ENCODE peak calls at places on chromosomes 2 and 18, in five cellular contexts. One of them, this sample, is unnamed.

GRCh38 chr2:241255542-241256167 is 59.8 kb downstream of the HDLBP start:
- DNase-seq in upper lobe of left lung: no peak
- DNase-seq in GM12865: no peak
- DNase-seq in CD8-positive, alpha-beta T cell: no peak
- DNase-seq in tibial nerve: no peak
- DNase-seq in this sample: no peak

GRCh38 chr18:48345596-48345995 is 63.6 kb downstream of the ZBTB7C start:
- DNase-seq in upper lobe of left lung: no peak
- DNase-seq in GM12865: no peak
- DNase-seq in CD8-positive, alpha-beta T cell: no peak
- DNase-seq in tibial nerve: no peak
- DNase-seq in this sample: no peak

GRCh38 chr2:109663721-109664120 is 49.6 kb downstream of the SOWAHC start:
- DNase-seq in upper lobe of left lung: no peak
- DNase-seq in GM12865: no peak
- DNase-seq in CD8-positive, alpha-beta T cell: no peak
- DNase-seq in tibial nerve: peak
- DNase-seq in this sample: peak

GRCh38 chr2:216792222-216793001 is 67.5 kb downstream of the TNP1 start:
- DNase-seq in upper lobe of left lung: no peak
- DNase-seq in GM12865: no peak
- DNase-seq in CD8-positive, alpha-beta T cell: no peak
- DNase-seq in tibial nerve: peak
- DNase-seq in this sample: no peak

GRCh38 chr18:70322385-70322784 is 33.5 kb downstream of the SOCS6 start:
- DNase-seq in upper lobe of left lung: no peak
- DNase-seq in GM12865: no peak
- DNase-seq in CD8-positive, alpha-beta T cell: no peak
- DNase-seq in tibial nerve: no peak
- DNase-seq in this sample: no peak

GRCh38 chr18:32688821-32689220 is 84.0 kb downstream of the KLHL14 start:
- DNase-seq in upper lobe of left lung: no peak
- DNase-seq in GM12865: no peak
- DNase-seq in CD8-positive, alpha-beta T cell: no peak
- DNase-seq in tibial nerve: no peak
- DNase-seq in this sample: no peak

GRCh38 chr2:135904590-135904989 is 28.3 kb upstream of the MCM6 start:
- DNase-seq in upper lobe of left lung: no peak
- DNase-seq in GM12865: no peak
- DNase-seq in CD8-positive, alpha-beta T cell: no peak
- DNase-seq in tibial nerve: no peak
- DNase-seq in this sample: no peak

GRCh38 chr2:86211033-86211795 is 12.0 kb downstream of the MRPL35 start:
- DNase-seq in upper lobe of left lung: peak
- DNase-seq in GM12865: no peak
- DNase-seq in CD8-positive, alpha-beta T cell: no peak
- DNase-seq in tibial nerve: no peak
- DNase-seq in this sample: no peak

GRCh38 chr18:36141576-36141975 is 11.9 kb downstream of the ELP2 start:
- DNase-seq in upper lobe of left lung: no peak
- DNase-seq in GM12865: no peak
- DNase-seq in CD8-positive, alpha-beta T cell: no peak
- DNase-seq in tibial nerve: no peak
- DNase-seq in this sample: no peak

GRCh38 chr18:677951-678363 is 20.5 kb downstream of the TYMS start:
- DNase-seq in upper lobe of left lung: no peak
- DNase-seq in GM12865: no peak
- DNase-seq in CD8-positive, alpha-beta T cell: no peak
- DNase-seq in tibial nerve: no peak
- DNase-seq in this sample: no peak

GRCh38 chr2:134250840-134251461 is 2.9 kb upstream of the MGAT5 start:
- DNase-seq in upper lobe of left lung: no peak
- DNase-seq in GM12865: peak
- DNase-seq in CD8-positive, alpha-beta T cell: no peak
- DNase-seq in tibial nerve: no peak
- DNase-seq in this sample: no peak

GRCh38 chr2:232549655-232550350 is 554 bp downstream of the TIGD1 start:
- DNase-seq in upper lobe of left lung: no peak
- DNase-seq in GM12865: no peak
- DNase-seq in CD8-positive, alpha-beta T cell: no peak
- DNase-seq in tibial nerve: no peak
- DNase-seq in this sample: no peak

GRCh38 chr2:232013701-232014353 is 52.3 kb downstream of the DIS3L2 start:
- DNase-seq in upper lobe of left lung: no peak
- DNase-seq in GM12865: peak
- DNase-seq in CD8-positive, alpha-beta T cell: no peak
- DNase-seq in tibial nerve: no peak
- DNase-seq in this sample: no peak

GRCh38 chr2:21657475-21657874 is 533.7 kb downstream of the TDRD15 start:
- DNase-seq in upper lobe of left lung: no peak
- DNase-seq in GM12865: no peak
- DNase-seq in CD8-positive, alpha-beta T cell: no peak
- DNase-seq in tibial nerve: no peak
- DNase-seq in this sample: no peak

GRCh38 chr2:156215656-156216055 is 116.9 kb downstream of the NR4A2 start:
- DNase-seq in upper lobe of left lung: no peak
- DNase-seq in GM12865: no peak
- DNase-seq in CD8-positive, alpha-beta T cell: no peak
- DNase-seq in tibial nerve: no peak
- DNase-seq in this sample: no peak

GRCh38 chr2:160715428-160715827 is 221.8 kb upstream of the RBMS1 start:
- DNase-seq in upper lobe of left lung: no peak
- DNase-seq in GM12865: no peak
- DNase-seq in CD8-positive, alpha-beta T cell: no peak
- DNase-seq in tibial nerve: no peak
- DNase-seq in this sample: no peak

GRCh38 chr18:50310080-50310479 is 22.6 kb upstream of the CXXC1 start:
- DNase-seq in upper lobe of left lung: no peak
- DNase-seq in GM12865: no peak
- DNase-seq in CD8-positive, alpha-beta T cell: no peak
- DNase-seq in tibial nerve: no peak
- DNase-seq in this sample: no peak

GRCh38 chr18:51039138-51040112 is 9.4 kb downstream of the SMAD4 start:
- DNase-seq in upper lobe of left lung: no peak
- DNase-seq in GM12865: peak
- DNase-seq in CD8-positive, alpha-beta T cell: no peak
- DNase-seq in tibial nerve: no peak
- DNase-seq in this sample: no peak

GRCh38 chr2:43950383-43951008 is 45.3 kb downstream of the LRPPRC start:
- DNase-seq in upper lobe of left lung: no peak
- DNase-seq in GM12865: peak
- DNase-seq in CD8-positive, alpha-beta T cell: peak
- DNase-seq in tibial nerve: no peak
- DNase-seq in this sample: no peak

DNA sequence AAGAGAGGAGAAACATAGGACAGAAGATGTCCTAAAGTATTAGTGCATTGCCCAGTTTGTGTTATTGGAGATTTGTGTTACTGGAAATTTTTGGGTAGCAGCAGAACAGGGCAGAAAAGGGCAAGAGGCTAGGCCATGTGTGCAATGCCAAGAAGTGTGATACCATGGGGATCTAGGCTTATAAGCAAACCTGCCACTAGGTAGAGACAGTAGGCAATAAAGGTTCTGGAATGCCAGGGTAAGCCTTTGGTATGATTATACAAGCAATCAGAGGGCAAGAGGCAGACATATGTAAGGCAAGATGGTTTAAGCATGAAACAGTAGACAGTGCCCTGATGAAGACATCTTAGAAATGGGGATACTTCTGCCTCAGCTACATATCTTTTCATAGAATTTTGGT is 12.3 kb upstream of the CERS6 start:
- DNase-seq in upper lobe of left lung: no peak
- DNase-seq in GM12865: no peak
- DNase-seq in CD8-positive, alpha-beta T cell: no peak
- DNase-seq in tibial nerve: no peak
- DNase-seq in this sample: no peak
- TF ChIP-seq CTCF in upper lobe of left lung: no peak
- TF ChIP-seq CTCF in GM12865: no peak
- TF ChIP-seq CTCF in CD8-positive, alpha-beta T cell: no peak
- TF ChIP-seq CTCF in tibial nerve: no peak
- TF ChIP-seq CTCF in this sample: no peak

DNA sequence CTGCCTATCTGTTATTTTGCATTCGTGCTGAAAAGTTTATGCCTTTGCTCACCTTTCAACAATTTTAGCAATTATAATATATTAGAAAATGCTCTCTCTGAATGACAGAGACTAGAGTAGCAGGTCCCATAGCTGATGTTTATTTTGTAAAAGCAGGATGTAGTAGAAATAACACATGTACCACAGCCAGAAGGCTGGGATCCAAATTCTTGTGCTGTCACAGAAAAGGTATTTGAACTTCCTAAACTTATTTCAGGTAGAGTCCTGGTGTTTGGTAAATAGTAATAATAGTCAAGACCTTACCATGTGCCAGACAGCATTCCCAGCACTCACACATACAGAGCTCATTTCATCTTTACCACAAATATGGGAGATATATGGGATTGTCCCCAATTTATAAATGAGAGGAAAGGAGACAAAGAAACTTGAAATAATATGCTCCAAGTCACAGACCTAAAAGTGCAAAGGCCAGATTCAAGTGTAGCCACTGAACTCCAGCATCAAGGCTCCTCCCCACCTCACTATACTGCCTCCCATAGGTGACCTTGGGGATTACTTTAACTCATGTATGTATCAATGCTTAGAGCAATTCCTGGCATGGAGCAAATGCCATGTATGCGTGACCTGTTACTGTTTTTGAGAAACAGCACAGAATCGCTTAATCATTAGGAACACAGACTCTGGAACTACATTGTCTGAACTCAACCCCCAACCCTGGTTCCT is 284.7 kb upstream of the RAB12 start:
- DNase-seq in upper lobe of left lung: no peak
- DNase-seq in GM12865: no peak
- DNase-seq in CD8-positive, alpha-beta T cell: no peak
- DNase-seq in tibial nerve: no peak
- DNase-seq in this sample: no peak
- TF ChIP-seq CTCF in upper lobe of left lung: no peak
- TF ChIP-seq CTCF in GM12865: no peak
- TF ChIP-seq CTCF in CD8-positive, alpha-beta T cell: no peak
- TF ChIP-seq CTCF in tibial nerve: no peak
- TF ChIP-seq CTCF in this sample: no peak

GRCh38 chr2:129936334-129936934 is 43.0 kb upstream of the RAB6C start:
- DNase-seq in upper lobe of left lung: no peak
- DNase-seq in GM12865: peak
- DNase-seq in CD8-positive, alpha-beta T cell: peak
- DNase-seq in tibial nerve: peak
- DNase-seq in this sample: no peak
- TF ChIP-seq CTCF in upper lobe of left lung: peak
- TF ChIP-seq CTCF in GM12865: peak
- TF ChIP-seq CTCF in CD8-positive, alpha-beta T cell: no peak
- TF ChIP-seq CTCF in tibial nerve: no peak
- TF ChIP-seq CTCF in this sample: no peak

DNA sequence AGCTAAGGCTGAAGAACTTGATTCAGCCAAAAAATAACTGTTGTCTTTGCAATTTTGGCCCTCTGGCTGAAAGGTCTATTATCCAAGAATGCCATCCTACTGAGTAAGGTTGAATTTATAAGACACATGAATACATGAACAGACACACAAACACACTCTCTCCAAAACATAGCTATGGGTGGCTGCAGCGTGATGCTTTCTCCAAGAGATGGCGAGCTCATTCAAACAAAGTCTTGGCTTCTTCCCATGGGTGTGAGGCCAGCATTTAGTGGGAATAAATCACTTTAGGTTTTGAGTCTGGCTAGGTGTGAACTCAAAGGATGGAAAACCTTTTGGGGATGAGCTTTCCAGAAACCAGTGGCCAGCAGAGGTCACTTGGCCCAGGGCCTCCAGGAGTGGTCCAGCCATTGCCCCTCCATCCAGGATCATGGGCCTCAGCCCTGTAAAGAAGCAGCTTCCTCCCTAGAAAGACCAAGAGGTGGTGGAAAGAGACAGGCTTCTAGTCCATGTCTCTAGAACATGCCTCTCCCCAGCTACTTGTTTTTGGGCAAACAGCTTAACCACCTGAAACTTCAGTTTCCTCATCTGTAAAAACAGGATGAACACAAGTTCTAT is 11.0 kb upstream of the OSR1 start:
- DNase-seq in upper lobe of left lung: no peak
- DNase-seq in GM12865: no peak
- DNase-seq in CD8-positive, alpha-beta T cell: no peak
- DNase-seq in tibial nerve: no peak
- DNase-seq in this sample: no peak
- TF ChIP-seq CTCF in upper lobe of left lung: no peak
- TF ChIP-seq CTCF in GM12865: no peak
- TF ChIP-seq CTCF in CD8-positive, alpha-beta T cell: no peak
- TF ChIP-seq CTCF in tibial nerve: no peak
- TF ChIP-seq CTCF in this sample: no peak

GRCh38 chr2:174607584-174607983 is 10.0 kb upstream of the WIPF1 start:
- DNase-seq in upper lobe of left lung: no peak
- DNase-seq in GM12865: no peak
- DNase-seq in CD8-positive, alpha-beta T cell: no peak
- DNase-seq in tibial nerve: no peak
- DNase-seq in this sample: no peak

GRCh38 chr2:174606336-174606735 is 8.7 kb upstream of the WIPF1 start:
- DNase-seq in upper lobe of left lung: no peak
- DNase-seq in GM12865: peak
- DNase-seq in CD8-positive, alpha-beta T cell: peak
- DNase-seq in tibial nerve: peak
- DNase-seq in this sample: no peak

GRCh38 chr2:174603280-174603679 is 5.7 kb upstream of the WIPF1 start:
- DNase-seq in upper lobe of left lung: peak
- DNase-seq in GM12865: peak
- DNase-seq in CD8-positive, alpha-beta T cell: peak
- DNase-seq in tibial nerve: peak
- DNase-seq in this sample: no peak

GRCh38 chr2:174607989-174608865 is 10.6 kb upstream of the WIPF1 start:
- DNase-seq in upper lobe of left lung: no peak
- DNase-seq in GM12865: peak
- DNase-seq in CD8-positive, alpha-beta T cell: no peak
- DNase-seq in tibial nerve: no peak
- DNase-seq in this sample: no peak

GRCh38 chr2:174605687-174606086 is 8.1 kb upstream of the WIPF1 start:
- DNase-seq in upper lobe of left lung: no peak
- DNase-seq in GM12865: peak
- DNase-seq in CD8-positive, alpha-beta T cell: no peak
- DNase-seq in tibial nerve: no peak
- DNase-seq in this sample: no peak
- TF ChIP-seq CTCF in upper lobe of left lung: peak
- TF ChIP-seq CTCF in GM12865: peak
- TF ChIP-seq CTCF in CD8-positive, alpha-beta T cell: peak
- TF ChIP-seq CTCF in tibial nerve: peak
- TF ChIP-seq CTCF in this sample: no peak

GRCh38 chr2:238174701-238175100 is 15.9 kb downstream of the ERFE start:
- DNase-seq in upper lobe of left lung: no peak
- DNase-seq in GM12865: no peak
- DNase-seq in CD8-positive, alpha-beta T cell: no peak
- DNase-seq in tibial nerve: no peak
- DNase-seq in this sample: no peak

GRCh38 chr2:238174291-238174690 is 15.5 kb downstream of the ERFE start:
- DNase-seq in upper lobe of left lung: no peak
- DNase-seq in GM12865: no peak
- DNase-seq in CD8-positive, alpha-beta T cell: no peak
- DNase-seq in tibial nerve: no peak
- DNase-seq in this sample: no peak

GRCh38 chr2:238171575-238172187 is 12.9 kb downstream of the ERFE start:
- DNase-seq in upper lobe of left lung: no peak
- DNase-seq in GM12865: no peak
- DNase-seq in CD8-positive, alpha-beta T cell: no peak
- DNase-seq in tibial nerve: no peak
- DNase-seq in this sample: no peak

GRCh38 chr2:238172439-238172838 is 13.7 kb downstream of the ERFE start:
- DNase-seq in upper lobe of left lung: no peak
- DNase-seq in GM12865: no peak
- DNase-seq in CD8-positive, alpha-beta T cell: no peak
- DNase-seq in tibial nerve: no peak
- DNase-seq in this sample: no peak

GRCh38 chr2:238173692-238174091 is 14.9 kb downstream of the ERFE start:
- DNase-seq in upper lobe of left lung: no peak
- DNase-seq in GM12865: no peak
- DNase-seq in CD8-positive, alpha-beta T cell: no peak
- DNase-seq in tibial nerve: no peak
- DNase-seq in this sample: no peak
- TF ChIP-seq CTCF in upper lobe of left lung: no peak
- TF ChIP-seq CTCF in GM12865: peak
- TF ChIP-seq CTCF in CD8-positive, alpha-beta T cell: no peak
- TF ChIP-seq CTCF in tibial nerve: no peak
- TF ChIP-seq CTCF in this sample: no peak